ENCODE peak calls at places on chromosomes 7 and 10, in six cellular contexts. O, E, F, M, G and V are unnamed samples.

GRCh38 chr7:26179422-26179821 is 21.1 kb downstream of the HNRNPA2B1 start:
- DNase-seq in O (no peak), E (no peak), F (no peak), M (no peak), G (no peak), V (no peak)

GRCh38 chr7:117157121-117157870 is 165.6 kb downstream of the WNT2 start:
- DNase-seq in O (peak), E (no peak), F (peak), M (no peak), G (peak), V (no peak)

GRCh38 chr7:17380696-17381662 is 82.5 kb downstream of the AHR start:
- DNase-seq in O (no peak), E (no peak), F (no peak), M (no peak), G (no peak), V (no peak)

GRCh38 chr7:44749992-44750391 is 1.3 kb downstream of the ZMIZ2 start:
- DNase-seq in O (no peak), E (no peak), F (no peak), M (no peak), G (no peak), V (no peak)

GRCh38 chr7:1458676-1459511 is at the start of gene MICALL2:
- DNase-seq in O (peak), E (no peak), F (peak), M (peak), G (peak), V (peak)

GRCh38 chr7:92057375-92057774 is 76.9 kb downstream of the CYP51A1 start:
- DNase-seq in O (no peak), E (no peak), F (no peak), M (no peak), G (no peak), V (peak)

GRCh38 chr7:118949031-118949430 is 724.5 kb downstream of the ANKRD7 start:
- DNase-seq in O (no peak), E (no peak), F (no peak), M (no peak), G (no peak), V (no peak)

GRCh38 chr10:1205450-1206030 is 149.4 kb downstream of the WDR37 start:
- DNase-seq in O (no peak), E (no peak), F (no peak), M (no peak), G (no peak), V (no peak)

GRCh38 chr7:4842302-4843064 is 19.3 kb downstream of the PAPOLB start:
- DNase-seq in O (peak), E (no peak), F (no peak), M (peak), G (no peak), V (no peak)

GRCh38 chr7:134448359-134449229 is 10.3 kb downstream of the AKR1B1 start:
- DNase-seq in O (peak), E (no peak), F (peak), M (no peak), G (peak), V (peak)

GRCh38 chr7:41507686-41508268 is 195.1 kb downstream of the INHBA start:
- DNase-seq in O (no peak), E (no peak), F (no peak), M (peak), G (no peak), V (no peak)

GRCh38 chr7:2017914-2018785 is 214.6 kb downstream of the MAD1L1 start:
- DNase-seq in O (no peak), E (no peak), F (no peak), M (peak), G (no peak), V (no peak)

GRCh38 chr10:69411476-69411875 is 5.2 kb downstream of the TACR2 start:
- DNase-seq in O (no peak), E (no peak), F (no peak), M (no peak), G (peak), V (no peak)
- TF ChIP-seq MYC in O (no peak), E (no peak), F (no peak), M (no peak), G (no peak), V (no peak)

GRCh38 chr7:24428676-24429075 is 144.6 kb upstream of the PALS2 start:
- DNase-seq in O (no peak), E (no peak), F (no peak), M (no peak), G (no peak), V (no peak)

GRCh38 chr7:24435002-24435401 is 138.2 kb upstream of the PALS2 start:
- DNase-seq in O (no peak), E (no peak), F (no peak), M (no peak), G (no peak), V (peak)

GRCh38 chr7:24438232-24438631 is 135.0 kb upstream of the PALS2 start:
- DNase-seq in O (no peak), E (no peak), F (no peak), M (no peak), G (no peak), V (no peak)

GRCh38 chr7:24436131-24436920 is 136.9 kb upstream of the PALS2 start:
- DNase-seq in O (no peak), E (no peak), F (no peak), M (no peak), G (no peak), V (no peak)

GRCh38 chr7:24432677-24433076 is 140.6 kb upstream of the PALS2 start:
- DNase-seq in O (no peak), E (no peak), F (no peak), M (no peak), G (no peak), V (no peak)
- TF ChIP-seq MYC in O (no peak), E (no peak), F (no peak), M (no peak), G (no peak), V (no peak)

GRCh38 chr7:88183051-88183450 is 36.8 kb downstream of the SRI start:
- DNase-seq in O (no peak), E (no peak), F (no peak), M (no peak), G (no peak), V (no peak)
- TF ChIP-seq MYC in O (no peak), E (no peak), F (no peak), M (no peak), G (no peak), V (no peak)

GRCh38 chr7:35253182-35253679 is 669 bp downstream of the TBX20 start:
- DNase-seq in O (no peak), E (no peak), F (peak), M (no peak), G (no peak), V (no peak)
- TF ChIP-seq MYC in O (no peak), E (no peak), F (no peak), M (no peak), G (no peak), V (no peak)

DNA sequence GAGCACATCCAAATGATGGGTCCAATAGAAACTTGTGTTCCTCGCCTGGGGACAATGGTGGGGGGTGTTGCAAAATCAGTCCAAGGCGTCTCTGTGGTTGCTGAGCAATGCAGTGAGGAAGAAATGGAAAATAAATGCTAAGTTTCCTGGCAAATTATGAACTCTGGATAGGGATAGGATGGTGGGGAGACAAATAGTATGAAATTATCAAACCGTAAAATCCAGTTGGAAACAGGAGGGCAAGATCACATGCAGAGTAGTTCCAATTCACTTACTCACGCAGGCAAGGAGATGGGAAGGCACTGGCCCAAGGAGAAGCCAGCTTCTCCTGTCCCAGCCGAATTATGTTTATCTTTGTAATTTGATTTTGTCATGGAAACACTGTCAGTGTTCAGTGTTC is 382.6 kb downstream of the SORCS3 start:
- DNase-seq in O (no peak), E (no peak), F (no peak), M (no peak), G (no peak), V (no peak)
- TF ChIP-seq MYC in O (no peak), E (no peak), F (no peak), M (no peak), G (no peak), V (no peak)